ENCODE peak calls at places on chromosome 11, in four cellular contexts. X, B, F and V are unnamed samples.

GRCh38 chr11:13668957-13669521 is 571 bp downstream of the FAR1 start:
- DNase-seq in X (no peak), B (no peak), F (no peak), V (peak)

GRCh38 chr11:126833020-126833419 is 167.6 kb downstream of the KIRREL3 start:
- DNase-seq in X (no peak), B (no peak), F (no peak), V (no peak)

GRCh38 chr11:75783416-75784084 is 15.0 kb downstream of the DGAT2 start:
- DNase-seq in X (no peak), B (no peak), F (no peak), V (no peak)

GRCh38 chr11:13776134-13776815 is 107.8 kb downstream of the FAR1 start:
- DNase-seq in X (no peak), B (no peak), F (no peak), V (no peak)

GRCh38 chr11:64788321-64789215 is 10.2 kb upstream of the SF1 start:
- DNase-seq in X (no peak), B (no peak), F (no peak), V (peak)

GRCh38 chr11:134854391-134854991 is 442.4 kb upstream of the B3GAT1 start:
- DNase-seq in X (no peak), B (no peak), F (no peak), V (no peak)

GRCh38 chr11:58592760-58593472 is 14.1 kb downstream of the ZFP91 start:
- DNase-seq in X (no peak), B (no peak), F (no peak), V (no peak)

GRCh38 chr11:60170566-60170965 is 12.3 kb downstream of the MS4A6A start:
- DNase-seq in X (no peak), B (no peak), F (no peak), V (no peak)

GRCh38 chr11:79406376-79406775 is 34.5 kb downstream of the TENM4 start:
- DNase-seq in X (no peak), B (no peak), F (no peak), V (no peak)

GRCh38 chr11:118635237-118635591 is 27.8 kb downstream of the PHLDB1 start:
- DNase-seq in X (no peak), B (no peak), F (no peak), V (no peak)